ENCODE peak calls at places on chromosomes 6 and 20, in nine cellular contexts. One of them, this sample, is unnamed.

GRCh38 chr20:8903655-8904605 is 165.0 kb upstream of the PLCB4 start:
- DNase-seq in Daoy: no peak
- DNase-seq in GM12892: no peak
- DNase-seq in left lung: no peak
- DNase-seq in epithelial cell of esophagus: peak
- DNase-seq in CD8-positive, alpha-beta T cell: no peak
- DNase-seq in posterior cingulate gyrus: no peak
- DNase-seq in NCI-H748 treated with DMSO at 0.1 percent for 48 hours: no peak
- DNase-seq in stimulated activated CD8-positive, alpha-beta memory T cell treated with anti-CD3 and anti-CD28 coated beads, Interleukin-12 subunit alpha, Interleukin-12 subunit beta, amount 100 ng/mL, for 4 hours: no peak
- DNase-seq in this sample: no peak

GRCh38 chr20:24747881-24748595 is 201.0 kb upstream of the CST7 start:
- DNase-seq in NCI-H748 treated with DMSO at 0.1 percent for 48 hours: no peak
- DNase-seq in posterior cingulate gyrus: no peak
- DNase-seq in GM12892: no peak
- DNase-seq in Daoy: no peak
- DNase-seq in CD8-positive, alpha-beta T cell: no peak
- DNase-seq in epithelial cell of esophagus: no peak
- DNase-seq in stimulated activated CD8-positive, alpha-beta memory T cell treated with anti-CD3 and anti-CD28 coated beads, Interleukin-12 subunit alpha, Interleukin-12 subunit beta, amount 100 ng/mL, for 4 hours: no peak
- DNase-seq in left lung: no peak
- DNase-seq in this sample: no peak

GRCh38 chr20:49982072-49982345 is 771 bp upstream of the SNAI1 start:
- DNase-seq in NCI-H748 treated with DMSO at 0.1 percent for 48 hours: no peak
- DNase-seq in stimulated activated CD8-positive, alpha-beta memory T cell treated with anti-CD3 and anti-CD28 coated beads, Interleukin-12 subunit alpha, Interleukin-12 subunit beta, amount 100 ng/mL, for 4 hours: no peak
- DNase-seq in epithelial cell of esophagus: no peak
- DNase-seq in Daoy: no peak
- DNase-seq in left lung: no peak
- DNase-seq in GM12892: no peak
- DNase-seq in CD8-positive, alpha-beta T cell: no peak
- DNase-seq in posterior cingulate gyrus: no peak
- DNase-seq in this sample: no peak

GRCh38 chr20:10511166-10511506 is 76.0 kb downstream of the SLX4IP start:
- DNase-seq in posterior cingulate gyrus: no peak
- DNase-seq in GM12892: no peak
- DNase-seq in NCI-H748 treated with DMSO at 0.1 percent for 48 hours: no peak
- DNase-seq in Daoy: no peak
- DNase-seq in epithelial cell of esophagus: no peak
- DNase-seq in CD8-positive, alpha-beta T cell: no peak
- DNase-seq in stimulated activated CD8-positive, alpha-beta memory T cell treated with anti-CD3 and anti-CD28 coated beads, Interleukin-12 subunit alpha, Interleukin-12 subunit beta, amount 100 ng/mL, for 4 hours: no peak
- DNase-seq in left lung: no peak
- DNase-seq in this sample: no peak

GRCh38 chr6:138959521-138959920 is 28.5 kb downstream of the REPS1 start:
- DNase-seq in GM12892: no peak
- DNase-seq in Daoy: no peak
- DNase-seq in stimulated activated CD8-positive, alpha-beta memory T cell treated with anti-CD3 and anti-CD28 coated beads, Interleukin-12 subunit alpha, Interleukin-12 subunit beta, amount 100 ng/mL, for 4 hours: no peak
- DNase-seq in left lung: no peak
- DNase-seq in NCI-H748 treated with DMSO at 0.1 percent for 48 hours: no peak
- DNase-seq in posterior cingulate gyrus: no peak
- DNase-seq in CD8-positive, alpha-beta T cell: no peak
- DNase-seq in epithelial cell of esophagus: peak
- DNase-seq in this sample: no peak

GRCh38 chr6:148438593-148438992 is 96.0 kb downstream of the SASH1 start:
- DNase-seq in Daoy: no peak
- DNase-seq in epithelial cell of esophagus: no peak
- DNase-seq in GM12892: no peak
- DNase-seq in NCI-H748 treated with DMSO at 0.1 percent for 48 hours: no peak
- DNase-seq in left lung: no peak
- DNase-seq in stimulated activated CD8-positive, alpha-beta memory T cell treated with anti-CD3 and anti-CD28 coated beads, Interleukin-12 subunit alpha, Interleukin-12 subunit beta, amount 100 ng/mL, for 4 hours: no peak
- DNase-seq in CD8-positive, alpha-beta T cell: no peak
- DNase-seq in posterior cingulate gyrus: no peak
- DNase-seq in this sample: no peak

GRCh38 chr20:5222919-5223634 is 93.7 kb downstream of the PROKR2 start:
- DNase-seq in CD8-positive, alpha-beta T cell: peak
- DNase-seq in Daoy: peak
- DNase-seq in left lung: no peak
- DNase-seq in posterior cingulate gyrus: peak
- DNase-seq in NCI-H748 treated with DMSO at 0.1 percent for 48 hours: peak
- DNase-seq in epithelial cell of esophagus: peak
- DNase-seq in stimulated activated CD8-positive, alpha-beta memory T cell treated with anti-CD3 and anti-CD28 coated beads, Interleukin-12 subunit alpha, Interleukin-12 subunit beta, amount 100 ng/mL, for 4 hours: no peak
- DNase-seq in GM12892: peak
- DNase-seq in this sample: peak

GRCh38 chr6:42029881-42030280 is 20.4 kb upstream of the TAF8 start:
- DNase-seq in Daoy: no peak
- DNase-seq in GM12892: no peak
- DNase-seq in NCI-H748 treated with DMSO at 0.1 percent for 48 hours: no peak
- DNase-seq in stimulated activated CD8-positive, alpha-beta memory T cell treated with anti-CD3 and anti-CD28 coated beads, Interleukin-12 subunit alpha, Interleukin-12 subunit beta, amount 100 ng/mL, for 4 hours: no peak
- DNase-seq in CD8-positive, alpha-beta T cell: no peak
- DNase-seq in epithelial cell of esophagus: no peak
- DNase-seq in left lung: no peak
- DNase-seq in posterior cingulate gyrus: no peak
- DNase-seq in this sample: no peak

GRCh38 chr20:60306516-60306915 is 348.3 kb downstream of the CDH26 start:
- DNase-seq in stimulated activated CD8-positive, alpha-beta memory T cell treated with anti-CD3 and anti-CD28 coated beads, Interleukin-12 subunit alpha, Interleukin-12 subunit beta, amount 100 ng/mL, for 4 hours: no peak
- DNase-seq in GM12892: no peak
- DNase-seq in epithelial cell of esophagus: no peak
- DNase-seq in Daoy: no peak
- DNase-seq in NCI-H748 treated with DMSO at 0.1 percent for 48 hours: no peak
- DNase-seq in left lung: no peak
- DNase-seq in CD8-positive, alpha-beta T cell: no peak
- DNase-seq in posterior cingulate gyrus: no peak
- DNase-seq in this sample: no peak